ENCODE peak calls at places on chromosomes 6 and 20, in four cellular contexts. G, P, I and H are unnamed samples.

GRCh38 chr6:118100763-118101162 is 193.7 kb downstream of the SLC35F1 start:
- DNase-seq in P (no peak), G (no peak), I (no peak), H (no peak)

GRCh38 chr20:46400828-46401477 is 5.5 kb downstream of the ELMO2 start:
- DNase-seq in P (no peak), I (no peak), G (no peak), H (no peak)

GRCh38 chr6:132526461-132526860 is 11.6 kb upstream of the TAAR9 start:
- DNase-seq in P (no peak), I (no peak), G (no peak), H (no peak)

GRCh38 chr20:50790651-50791277 is 4.1 kb upstream of the BCAS4 start:
- DNase-seq in I (no peak), G (peak; percentile 78), P (peak; percentile 90), H (peak; percentile 89)

GRCh38 chr6:87391334-87391733 is 16.4 kb upstream of the CFAP206 start:
- DNase-seq in P (no peak), G (no peak), I (no peak), H (no peak)

GRCh38 chr20:25695532-25696383 is 895 bp downstream of the ZNF337 start:
- DNase-seq in P (no peak), G (no peak), I (no peak), H (no peak)

GRCh38 chr6:28863607-28864320 is 60.0 kb downstream of the TRIM27 start:
- DNase-seq in I (no peak), G (peak; percentile 56), P (peak; percentile 78), H (peak; percentile 93)

GRCh38 chr20:52340036-52340634 is 148.6 kb upstream of the ZFP64 start:
- DNase-seq in I (no peak), G (no peak), P (no peak), H (no peak)

GRCh38 chr20:13770141-13770540 is 14.6 kb downstream of the ESF1 start:
- DNase-seq in G (no peak), I (no peak), P (no peak), H (no peak)

GRCh38 chr6:73558624-73559398 is 38.0 kb upstream of the EEF1A1 start:
- DNase-seq in P (no peak), G (no peak), I (no peak), H (no peak)

GRCh38 chr6:119181046-119181445 is 102.6 kb upstream of the FAM184A start:
- DNase-seq in I (no peak), G (no peak), P (no peak), H (no peak)

GRCh38 chr20:35005463-35005961 is 49.8 kb downstream of the MYH7B start:
- DNase-seq in P (no peak), I (no peak), G (no peak), H (no peak)

GRCh38 chr6:27864906-27865883 is 47.0 kb downstream of the OR2B2 start:
- DNase-seq in I (peak; percentile 90), P (peak; percentile 63), G (peak; percentile 61), H (peak; percentile 71)

GRCh38 chr6:54135665-54136370 is 24.6 kb downstream of the MLIP start:
- DNase-seq in G (no peak), P (no peak), I (peak; percentile 90), H (no peak)

GRCh38 chr20:46872315-46873211 is 22.1 kb upstream of the EYA2 start:
- DNase-seq in G (no peak), I (no peak), P (no peak), H (no peak)

GRCh38 chr6:33160728-33161323 is 31.4 kb downstream of the COL11A2 start:
- DNase-seq in G (no peak), P (peak; percentile 68), I (no peak), H (no peak)

GRCh38 chr6:124490123-124490522 is 472.1 kb upstream of the RNF217 start:
- DNase-seq in I (no peak), G (no peak), P (no peak), H (no peak)

GRCh38 chr20:9363673-9364072 is 150.7 kb upstream of the LAMP5 start:
- DNase-seq in G (no peak), P (no peak), I (no peak), H (no peak)

GRCh38 chr20:35907017-35907685 is 47.2 kb downstream of the SCAND1 start:
- DNase-seq in P (no peak), I (no peak), G (no peak), H (no peak)

GRCh38 chr20:9301129-9302072 is 213.0 kb upstream of the LAMP5 start:
- DNase-seq in P (no peak), I (no peak), G (peak; percentile 5), H (no peak)

GRCh38 chr6:43723737-43724295 is 36.2 kb upstream of the MRPS18A start:
- DNase-seq in P (peak; percentile 84), I (no peak), G (peak; percentile 71), H (peak; percentile 40)

GRCh38 chr6:54307412-54308036 is 717 bp upstream of the TINAG start:
- DNase-seq in I (no peak), P (no peak), G (no peak), H (no peak)

GRCh38 chr20:47124235-47124717 is 229.6 kb downstream of the EYA2 start:
- DNase-seq in G (no peak), P (no peak), I (no peak), H (no peak)

GRCh38 chr20:33653218-33653899 is 8.8 kb upstream of the C20orf144 start:
- DNase-seq in G (peak; percentile 69), I (peak; percentile 32), P (no peak), H (peak; percentile 50)

GRCh38 chr6:104558746-104559145 is 301.0 kb downstream of the HACE1 start:
- DNase-seq in I (no peak), P (no peak), G (no peak), H (no peak)

GRCh38 chr6:81204741-81205140 is 547.7 kb downstream of the TENT5A start:
- DNase-seq in P (no peak), G (no peak), I (no peak), H (no peak)

GRCh38 chr6:21864211-21864610 is 270.7 kb downstream of the SOX4 start:
- DNase-seq in G (no peak), I (no peak), P (no peak), H (no peak)

GRCh38 chr6:112233864-112234263 is 20.5 kb downstream of the LAMA4 start:
- DNase-seq in I (no peak), G (no peak), P (no peak), H (no peak)

GRCh38 chr6:167987811-167988495 is 9.5 kb upstream of the KIF25 start:
- DNase-seq in G (no peak), P (no peak), I (no peak), H (no peak)

GRCh38 chr6:32932132-32932868 is 8.5 kb downstream of the HLA-DMB start:
- DNase-seq in P (no peak), G (no peak), I (no peak), H (no peak)

GRCh38 chr6:131825946-131826345 is 18.1 kb downstream of the ENPP1 start:
- DNase-seq in I (no peak), P (no peak), G (no peak), H (no peak)

GRCh38 chr6:163872335-163872734 is 457.8 kb downstream of the QKI start:
- DNase-seq in G (no peak), P (no peak), I (peak; percentile 37), H (no peak)

GRCh38 chr6:4647414-4648365 is 128.5 kb upstream of the CDYL start:
- DNase-seq in I (no peak), G (peak; percentile 80), P (peak; percentile 68), H (no peak)

GRCh38 chr6:15500078-15500740 is 162.6 kb downstream of the DTNBP1 start:
- DNase-seq in I (no peak), P (no peak), G (no peak), H (no peak)

GRCh38 chr6:14622135-14622534 is 504.6 kb downstream of the CD83 start:
- DNase-seq in I (no peak), P (no peak), G (no peak), H (no peak)

GRCh38 chr6:26400626-26401025 is 1.4 kb upstream of the BTN3A1 start:
- DNase-seq in P (no peak), I (no peak), G (no peak), H (no peak)

DNA sequence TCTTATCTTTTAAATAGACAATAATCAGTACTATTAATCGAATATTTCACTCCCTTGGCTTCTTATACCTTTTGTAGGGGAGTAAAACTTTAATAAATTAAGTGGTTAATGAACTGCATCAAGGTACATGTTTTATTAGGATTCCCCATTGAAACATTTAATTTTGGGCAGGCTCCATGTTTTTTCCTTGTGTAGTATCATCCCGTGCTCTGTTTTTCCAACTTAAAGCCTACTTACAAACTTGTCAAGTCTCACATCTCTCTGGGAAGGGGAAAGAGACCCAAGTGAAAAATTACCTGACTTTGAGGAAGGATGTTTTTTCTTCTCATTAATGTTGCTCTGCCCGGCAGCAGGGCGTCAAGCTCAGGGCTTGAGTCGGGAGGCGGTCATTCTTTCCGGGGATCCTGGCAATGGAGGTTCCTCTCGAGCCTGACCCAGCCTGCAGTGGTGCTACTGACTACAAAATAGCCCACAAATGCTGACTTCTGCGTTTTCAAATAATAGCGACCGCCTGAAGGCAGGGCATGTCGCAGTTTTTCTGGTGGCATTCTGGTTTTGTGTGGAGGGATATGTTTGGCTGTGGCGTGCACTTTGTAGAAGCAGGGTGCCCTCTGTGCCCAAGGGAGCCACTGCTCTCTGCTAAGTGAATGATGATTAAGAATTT is 2.4 kb downstream of the DSP start:
- DNase-seq in G (no peak), P (no peak), I (no peak), H (no peak)
- H3K4me3 ChIP-seq in G (peak overlapping the region; percentile 91), P (no peak overlapping the region), I (peak overlapping the region; percentile 90), H (no peak overlapping the region)

DNA sequence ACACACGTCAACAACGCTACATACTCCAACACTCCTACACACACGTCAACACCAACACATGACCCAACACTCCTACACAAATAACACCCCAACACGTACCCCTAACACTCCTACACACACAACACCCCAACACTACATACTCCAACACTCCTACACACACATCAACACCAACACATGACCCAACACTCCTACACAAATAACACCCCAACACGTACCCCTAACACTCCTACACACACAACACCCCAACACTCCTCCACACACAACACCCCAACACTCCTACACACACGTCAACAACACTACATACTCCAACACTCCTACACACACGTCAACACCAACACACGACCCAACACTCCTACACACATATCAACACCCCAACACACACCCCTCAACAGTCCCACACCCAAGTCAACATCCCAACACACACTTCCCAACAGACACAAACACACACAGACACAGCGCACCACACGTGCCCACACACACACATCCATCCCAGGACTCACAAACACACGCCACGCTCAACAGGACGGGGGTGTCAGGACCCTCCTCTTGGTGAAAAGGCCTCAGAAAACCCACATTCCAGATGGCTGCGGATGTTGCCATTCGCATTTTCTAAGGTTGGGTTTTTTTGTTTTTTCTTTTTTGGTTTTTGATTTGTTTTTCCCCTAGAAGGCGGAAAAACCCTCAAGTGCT is 40.4 kb upstream of the ZBP1 start:
- DNase-seq in P (no peak), G (peak; percentile 0), I (no peak), H (no peak)
- H3K4me3 ChIP-seq in P (no peak overlapping the region), G (no peak overlapping the region), I (no peak overlapping the region), H (no peak overlapping the region)

GRCh38 chr6:6724319-6725119 is 136.0 kb downstream of the LY86 start:
- DNase-seq in I (peak; percentile 94), P (peak; percentile 63), G (peak; percentile 63), H (peak; percentile 54)
- H3K4me3 ChIP-seq in I (peak overlapping the region; percentile 73), P (no peak overlapping the region), G (peak overlapping the region; percentile 33), H (peak overlapping the region; percentile 38)

GRCh38 chr6:10315034-10315433 is 99.8 kb downstream of the TFAP2A start:
- DNase-seq in P (no peak), G (no peak), I (no peak), H (no peak)
- H3K4me3 ChIP-seq in P (no peak overlapping the region), G (no peak overlapping the region), I (no peak overlapping the region), H (no peak overlapping the region)

GRCh38 chr20:21228511-21228910 is 74.6 kb upstream of the XRN2 start:
- DNase-seq in G (no peak), I (no peak), P (no peak), H (no peak)
- H3K4me3 ChIP-seq in G (no peak overlapping the region), I (no peak overlapping the region), P (no peak overlapping the region), H (no peak overlapping the region)

GRCh38 chr20:856361-856775 is 22.9 kb downstream of the FAM110A start:
- DNase-seq in I (no peak), G (no peak), P (no peak), H (peak; percentile 64)
- H3K4me3 ChIP-seq in I (no peak overlapping the region), G (no peak overlapping the region), P (no peak overlapping the region), H (peak overlapping the region; percentile 28)